ENCODE peak calls at places on chromosomes 7 and 10, in ten cellular contexts. One of them, this sample, is unnamed.

GRCh38 chr7:51298912-51299311 is 17.7 kb downstream of the COBL start:
- DNase-seq in type B pancreatic cell: no peak
- DNase-seq in breast epithelium: no peak
- DNase-seq in psoas muscle: no peak
- DNase-seq in endothelial cell: no peak
- DNase-seq in A549: no peak
- DNase-seq in HFF-Myc: no peak
- DNase-seq in mammary epithelial cell: no peak
- DNase-seq in cardiac fibroblast: no peak
- DNase-seq in MCF 10A: no peak
- DNase-seq in this sample: no peak

GRCh38 chr7:73638921-73639320 is 14.6 kb upstream of the MLXIPL start:
- DNase-seq in mammary epithelial cell: no peak
- DNase-seq in type B pancreatic cell: no peak
- DNase-seq in psoas muscle: no peak
- DNase-seq in breast epithelium: no peak
- DNase-seq in HFF-Myc: no peak
- DNase-seq in MCF 10A: no peak
- DNase-seq in endothelial cell: no peak
- DNase-seq in A549: no peak
- DNase-seq in cardiac fibroblast: no peak
- DNase-seq in this sample: no peak

GRCh38 chr7:85426487-85426960 is 239.7 kb upstream of the SEMA3D start:
- DNase-seq in A549: no peak
- DNase-seq in psoas muscle: no peak
- DNase-seq in cardiac fibroblast: peak
- DNase-seq in HFF-Myc: peak
- DNase-seq in MCF 10A: no peak
- DNase-seq in breast epithelium: no peak
- DNase-seq in mammary epithelial cell: no peak
- DNase-seq in type B pancreatic cell: no peak
- DNase-seq in endothelial cell: no peak
- DNase-seq in this sample: no peak

GRCh38 chr7:137925754-137926153 is 76.1 kb downstream of the CREB3L2 start:
- DNase-seq in HFF-Myc: no peak
- DNase-seq in cardiac fibroblast: no peak
- DNase-seq in MCF 10A: no peak
- DNase-seq in breast epithelium: no peak
- DNase-seq in psoas muscle: no peak
- DNase-seq in A549: no peak
- DNase-seq in endothelial cell: no peak
- DNase-seq in type B pancreatic cell: no peak
- DNase-seq in mammary epithelial cell: no peak
- DNase-seq in this sample: no peak

GRCh38 chr10:53839437-53840039 is 961.5 kb downstream of the PCDH15 start:
- DNase-seq in A549: no peak
- DNase-seq in endothelial cell: no peak
- DNase-seq in HFF-Myc: no peak
- DNase-seq in psoas muscle: no peak
- DNase-seq in breast epithelium: no peak
- DNase-seq in cardiac fibroblast: peak
- DNase-seq in mammary epithelial cell: peak
- DNase-seq in MCF 10A: peak
- DNase-seq in type B pancreatic cell: no peak
- DNase-seq in this sample: peak

GRCh38 chr10:93917064-93917391 is 23.2 kb downstream of the SLC35G1 start:
- DNase-seq in mammary epithelial cell: no peak
- DNase-seq in MCF 10A: no peak
- DNase-seq in psoas muscle: no peak
- DNase-seq in type B pancreatic cell: no peak
- DNase-seq in endothelial cell: no peak
- DNase-seq in HFF-Myc: no peak
- DNase-seq in cardiac fibroblast: no peak
- DNase-seq in breast epithelium: no peak
- DNase-seq in A549: no peak
- DNase-seq in this sample: no peak

GRCh38 chr10:96967847-96968246 is 135.7 kb downstream of the LCOR start:
- DNase-seq in type B pancreatic cell: no peak
- DNase-seq in psoas muscle: no peak
- DNase-seq in endothelial cell: no peak
- DNase-seq in MCF 10A: no peak
- DNase-seq in HFF-Myc: no peak
- DNase-seq in breast epithelium: no peak
- DNase-seq in A549: no peak
- DNase-seq in mammary epithelial cell: peak
- DNase-seq in cardiac fibroblast: no peak
- DNase-seq in this sample: no peak

GRCh38 chr7:150631866-150632864 is at the start of gene GIMAP6:
- DNase-seq in endothelial cell: no peak
- DNase-seq in breast epithelium: no peak
- DNase-seq in type B pancreatic cell: no peak
- DNase-seq in psoas muscle: no peak
- DNase-seq in cardiac fibroblast: no peak
- DNase-seq in HFF-Myc: no peak
- DNase-seq in A549: no peak
- DNase-seq in mammary epithelial cell: no peak
- DNase-seq in MCF 10A: no peak
- DNase-seq in this sample: no peak

GRCh38 chr7:134945711-134946110 is 40.6 kb upstream of the AGBL3 start:
- DNase-seq in endothelial cell: no peak
- DNase-seq in MCF 10A: no peak
- DNase-seq in HFF-Myc: no peak
- DNase-seq in cardiac fibroblast: no peak
- DNase-seq in psoas muscle: no peak
- DNase-seq in breast epithelium: no peak
- DNase-seq in mammary epithelial cell: no peak
- DNase-seq in type B pancreatic cell: no peak
- DNase-seq in A549: no peak
- DNase-seq in this sample: no peak

GRCh38 chr7:134942690-134943466 is 43.4 kb upstream of the AGBL3 start:
- DNase-seq in cardiac fibroblast: no peak
- DNase-seq in mammary epithelial cell: no peak
- DNase-seq in MCF 10A: no peak
- DNase-seq in psoas muscle: no peak
- DNase-seq in breast epithelium: no peak
- DNase-seq in type B pancreatic cell: no peak
- DNase-seq in endothelial cell: no peak
- DNase-seq in A549: no peak
- DNase-seq in HFF-Myc: no peak
- DNase-seq in this sample: no peak

GRCh38 chr7:134941947-134942346 is 44.4 kb upstream of the AGBL3 start:
- DNase-seq in endothelial cell: no peak
- DNase-seq in mammary epithelial cell: no peak
- DNase-seq in psoas muscle: no peak
- DNase-seq in breast epithelium: no peak
- DNase-seq in HFF-Myc: no peak
- DNase-seq in type B pancreatic cell: no peak
- DNase-seq in A549: no peak
- DNase-seq in cardiac fibroblast: no peak
- DNase-seq in MCF 10A: no peak
- DNase-seq in this sample: no peak

GRCh38 chr7:134946260-134946659 is 40.0 kb upstream of the AGBL3 start:
- DNase-seq in cardiac fibroblast: peak
- DNase-seq in psoas muscle: no peak
- DNase-seq in MCF 10A: peak
- DNase-seq in HFF-Myc: no peak
- DNase-seq in A549: no peak
- DNase-seq in endothelial cell: no peak
- DNase-seq in breast epithelium: no peak
- DNase-seq in type B pancreatic cell: no peak
- DNase-seq in mammary epithelial cell: no peak
- DNase-seq in this sample: no peak

DNA sequence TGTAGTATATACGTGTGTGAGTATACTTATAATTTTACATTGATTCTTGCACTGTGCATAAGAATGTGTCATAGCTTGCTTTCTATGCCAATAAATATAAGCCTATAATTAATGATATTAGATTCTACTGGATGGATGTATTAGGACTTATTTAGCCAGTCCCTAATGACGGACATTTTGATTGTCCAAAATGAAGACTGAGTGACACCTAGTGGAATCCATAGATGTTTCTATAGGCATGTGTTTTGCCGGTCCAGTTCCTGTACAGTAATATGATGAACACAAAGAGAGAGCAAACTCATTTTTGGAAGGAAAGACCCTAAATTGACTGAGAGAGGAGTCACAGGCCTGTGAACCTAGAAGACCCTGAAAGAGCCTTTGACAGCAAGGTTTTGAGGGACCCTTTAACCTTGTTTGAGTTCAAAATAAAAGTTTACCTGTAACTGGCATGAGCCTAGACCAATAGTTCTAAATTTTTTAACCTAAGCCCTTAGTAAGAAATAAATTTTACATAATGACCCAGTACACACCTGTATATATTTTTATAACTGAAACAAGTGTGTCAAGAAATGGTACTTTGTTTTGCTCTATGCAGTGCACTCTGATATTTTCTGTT is 42.4 kb upstream of the AGBL3 start:
- DNase-seq in type B pancreatic cell: no peak
- DNase-seq in HFF-Myc: no peak
- DNase-seq in breast epithelium: no peak
- DNase-seq in mammary epithelial cell: no peak
- DNase-seq in psoas muscle: no peak
- DNase-seq in endothelial cell: no peak
- DNase-seq in MCF 10A: peak
- DNase-seq in cardiac fibroblast: peak
- DNase-seq in A549: peak
- DNase-seq in this sample: no peak
- TF ChIP-seq CTCF in type B pancreatic cell: peak
- TF ChIP-seq CTCF in HFF-Myc: peak
- TF ChIP-seq CTCF in breast epithelium: peak
- TF ChIP-seq CTCF in mammary epithelial cell: no peak
- TF ChIP-seq CTCF in psoas muscle: peak
- TF ChIP-seq CTCF in endothelial cell: no peak
- TF ChIP-seq CTCF in MCF 10A: peak
- TF ChIP-seq CTCF in cardiac fibroblast: peak
- TF ChIP-seq CTCF in A549: peak
- TF ChIP-seq CTCF in this sample: peak

GRCh38 chr10:110445871-110446270 is 51.8 kb upstream of the DUSP5 start:
- DNase-seq in psoas muscle: peak
- DNase-seq in MCF 10A: no peak
- DNase-seq in cardiac fibroblast: no peak
- DNase-seq in mammary epithelial cell: no peak
- DNase-seq in endothelial cell: no peak
- DNase-seq in breast epithelium: no peak
- DNase-seq in type B pancreatic cell: no peak
- DNase-seq in HFF-Myc: no peak
- DNase-seq in A549: no peak
- DNase-seq in this sample: no peak

GRCh38 chr10:110446277-110446676 is 51.4 kb upstream of the DUSP5 start:
- DNase-seq in psoas muscle: no peak
- DNase-seq in HFF-Myc: no peak
- DNase-seq in endothelial cell: no peak
- DNase-seq in MCF 10A: no peak
- DNase-seq in mammary epithelial cell: no peak
- DNase-seq in cardiac fibroblast: no peak
- DNase-seq in A549: no peak
- DNase-seq in breast epithelium: no peak
- DNase-seq in type B pancreatic cell: no peak
- DNase-seq in this sample: no peak

GRCh38 chr10:110448682-110449418 is 48.9 kb upstream of the DUSP5 start:
- DNase-seq in A549: no peak
- DNase-seq in HFF-Myc: no peak
- DNase-seq in cardiac fibroblast: no peak
- DNase-seq in mammary epithelial cell: no peak
- DNase-seq in type B pancreatic cell: no peak
- DNase-seq in psoas muscle: no peak
- DNase-seq in endothelial cell: no peak
- DNase-seq in MCF 10A: no peak
- DNase-seq in breast epithelium: no peak
- DNase-seq in this sample: no peak

GRCh38 chr10:110447886-110448285 is 49.8 kb upstream of the DUSP5 start:
- DNase-seq in mammary epithelial cell: no peak
- DNase-seq in MCF 10A: no peak
- DNase-seq in A549: no peak
- DNase-seq in endothelial cell: no peak
- DNase-seq in psoas muscle: no peak
- DNase-seq in cardiac fibroblast: no peak
- DNase-seq in type B pancreatic cell: no peak
- DNase-seq in breast epithelium: no peak
- DNase-seq in HFF-Myc: no peak
- DNase-seq in this sample: no peak

GRCh38 chr10:110446954-110447608 is 50.6 kb upstream of the DUSP5 start:
- DNase-seq in endothelial cell: no peak
- DNase-seq in mammary epithelial cell: peak
- DNase-seq in type B pancreatic cell: no peak
- DNase-seq in cardiac fibroblast: peak
- DNase-seq in psoas muscle: peak
- DNase-seq in MCF 10A: peak
- DNase-seq in breast epithelium: no peak
- DNase-seq in HFF-Myc: peak
- DNase-seq in A549: no peak
- DNase-seq in this sample: peak
- TF ChIP-seq CTCF in endothelial cell: no peak
- TF ChIP-seq CTCF in mammary epithelial cell: no peak
- TF ChIP-seq CTCF in type B pancreatic cell: no peak
- TF ChIP-seq CTCF in cardiac fibroblast: peak
- TF ChIP-seq CTCF in psoas muscle: no peak
- TF ChIP-seq CTCF in MCF 10A: no peak
- TF ChIP-seq CTCF in breast epithelium: no peak
- TF ChIP-seq CTCF in HFF-Myc: peak
- TF ChIP-seq CTCF in A549: no peak
- TF ChIP-seq CTCF in this sample: peak

GRCh38 chr7:130037703-130038102 is 13.5 kb downstream of the ZC3HC1 start:
- DNase-seq in HFF-Myc: no peak
- DNase-seq in A549: no peak
- DNase-seq in breast epithelium: no peak
- DNase-seq in cardiac fibroblast: peak
- DNase-seq in type B pancreatic cell: no peak
- DNase-seq in psoas muscle: no peak
- DNase-seq in MCF 10A: no peak
- DNase-seq in endothelial cell: no peak
- DNase-seq in mammary epithelial cell: no peak
- DNase-seq in this sample: no peak
- TF ChIP-seq CTCF in HFF-Myc: no peak
- TF ChIP-seq CTCF in A549: peak
- TF ChIP-seq CTCF in breast epithelium: no peak
- TF ChIP-seq CTCF in cardiac fibroblast: peak
- TF ChIP-seq CTCF in type B pancreatic cell: peak
- TF ChIP-seq CTCF in psoas muscle: peak
- TF ChIP-seq CTCF in MCF 10A: peak
- TF ChIP-seq CTCF in endothelial cell: no peak
- TF ChIP-seq CTCF in mammary epithelial cell: peak
- TF ChIP-seq CTCF in this sample: peak

DNA sequence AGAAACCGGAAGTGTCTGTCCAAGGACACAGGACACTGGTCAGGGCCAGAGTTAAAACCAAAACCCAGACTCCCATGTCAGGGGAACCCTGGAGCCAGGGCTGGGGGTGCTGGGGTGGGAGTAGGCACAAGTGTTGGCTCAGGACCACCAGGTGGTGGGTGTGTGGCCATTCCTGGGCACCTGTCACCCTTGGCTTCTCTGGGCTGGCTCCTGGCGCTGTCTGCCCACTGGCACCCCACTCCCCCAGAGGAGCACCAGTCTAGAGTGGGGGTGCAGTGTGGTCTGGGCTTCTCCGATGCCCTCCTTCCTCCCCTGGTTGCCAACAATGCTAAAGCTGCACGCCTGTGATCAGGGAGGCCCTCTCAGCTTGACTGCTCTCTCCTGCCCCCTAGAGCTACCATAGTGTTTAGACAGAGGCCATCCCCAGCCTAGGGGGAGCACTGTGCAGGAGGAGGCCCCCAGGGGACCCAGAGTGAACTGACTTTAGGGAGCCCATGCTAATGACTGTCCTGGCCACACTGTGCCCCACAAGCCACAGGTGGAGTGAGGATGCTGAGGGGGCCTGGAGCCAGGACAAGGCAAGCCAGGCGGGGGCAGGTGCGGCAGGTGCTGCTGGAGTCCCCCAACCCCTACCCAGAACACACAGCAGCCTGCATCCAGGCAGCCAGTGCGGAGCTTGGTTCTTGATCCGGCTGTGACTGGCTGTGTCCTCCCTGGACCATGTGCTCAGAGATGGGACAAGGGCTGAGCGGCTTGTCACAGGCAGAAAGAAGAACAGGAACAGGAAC is 11.0 kb downstream of the RASGEF1A start:
- DNase-seq in type B pancreatic cell: no peak
- DNase-seq in psoas muscle: no peak
- DNase-seq in breast epithelium: peak
- DNase-seq in A549: peak
- DNase-seq in HFF-Myc: no peak
- DNase-seq in endothelial cell: peak
- DNase-seq in MCF 10A: peak
- DNase-seq in mammary epithelial cell: no peak
- DNase-seq in cardiac fibroblast: peak
- DNase-seq in this sample: no peak
- TF ChIP-seq CTCF in type B pancreatic cell: peak
- TF ChIP-seq CTCF in psoas muscle: no peak
- TF ChIP-seq CTCF in breast epithelium: peak
- TF ChIP-seq CTCF in A549: peak
- TF ChIP-seq CTCF in HFF-Myc: peak
- TF ChIP-seq CTCF in endothelial cell: peak
- TF ChIP-seq CTCF in MCF 10A: peak
- TF ChIP-seq CTCF in mammary epithelial cell: peak
- TF ChIP-seq CTCF in cardiac fibroblast: peak
- TF ChIP-seq CTCF in this sample: peak

This sample was measured in astrocyte of the cerebellum.